ENCODE peak calls at places on chromosomes 12 and 14, in ten cellular contexts. G is upper lobe of right lung; N is fibroblast of lung; U is NCI-H226; A is psoas muscle; S is EH; P is GOT3; C is GM23248; B is stimulated activated naive CD8-positive, alpha-beta T cell treated with anti-CD3 and anti-CD28 coated beads, Interleukin-15, Interleukin-2, amounts not matched to agents 100 U/mL and 50 U/mL, for 24 hours; J is neural crest cell. F is an unnamed sample.

GRCh38 chr12:102067574-102068258 is 5.9 kb upstream of the WASHC3 start:
- DNase-seq in B (no peak), J (no peak), G (no peak), N (no peak), A (no peak), U (no peak), C (peak), P (no peak), S (peak), F (peak)

GRCh38 chr12:120239776-120240494 is 25.6 kb downstream of the PXN start:
- DNase-seq in A (no peak), B (no peak), S (no peak), C (no peak), G (no peak), U (no peak), N (no peak), J (no peak), P (no peak), F (no peak)

GRCh38 chr14:97703006-97703760 is 906.0 kb downstream of the VRK1 start:
- DNase-seq in C (no peak), A (no peak), B (no peak), P (no peak), N (no peak), G (no peak), S (no peak), J (no peak), U (no peak), F (no peak)

GRCh38 chr14:102262894-102263462 is 42.0 kb downstream of the MOK start:
- DNase-seq in J (peak), C (peak), A (no peak), B (no peak), N (no peak), S (peak), P (no peak), U (no peak), G (no peak), F (no peak)

GRCh38 chr12:8038659-8039114 is 6.2 kb downstream of the FOXJ2 start:
- DNase-seq in P (no peak), S (peak), J (no peak), U (peak), N (peak), G (peak), C (peak), B (peak), A (peak), F (peak)

GRCh38 chr12:132596016-132596415 is 14.4 kb downstream of the LRCOL1 start:
- DNase-seq in C (peak), J (no peak), S (peak), U (no peak), P (no peak), N (peak), B (no peak), G (no peak), A (peak), F (peak)

GRCh38 chr14:55926007-55926406 is 192.2 kb upstream of the PELI2 start:
- DNase-seq in P (no peak), J (no peak), A (no peak), C (no peak), N (no peak), U (no peak), B (no peak), G (no peak), S (no peak), F (no peak)

GRCh38 chr12:12974211-12974610 is 22.2 kb upstream of the GPRC5D start:
- DNase-seq in B (no peak), P (no peak), G (no peak), A (no peak), J (no peak), S (no peak), C (no peak), U (no peak), N (no peak), F (no peak)

GRCh38 chr12:42730286-42730685 is 140.7 kb upstream of the PRICKLE1 start:
- DNase-seq in A (no peak), B (no peak), J (no peak), G (no peak), U (peak), S (peak), N (no peak), P (no peak), C (peak), F (peak)

GRCh38 chr12:132449565-132450390 is 40.2 kb upstream of the FBRSL1 start:
- DNase-seq in N (no peak), P (no peak), U (no peak), J (no peak), G (no peak), S (no peak), C (no peak), A (no peak), B (no peak), F (no peak)

GRCh38 chr12:124995200-124995961 is 1.9 kb downstream of the BRI3BP start:
- DNase-seq in U (no peak), J (no peak), G (no peak), B (no peak), A (no peak), P (no peak), N (no peak), C (no peak), S (no peak), F (no peak)

GRCh38 chr12:46266869-46267617 is 1.8 kb downstream of the SLC38A1 start:
- DNase-seq in B (peak), N (peak), J (peak), U (peak), S (peak), C (peak), G (peak), P (no peak), A (peak), F (peak)

GRCh38 chr12:24615967-24616411 is 332.9 kb downstream of the BCAT1 start:
- DNase-seq in U (peak), P (no peak), S (peak), N (peak), C (no peak), G (no peak), B (no peak), A (no peak), J (no peak), F (peak)

GRCh38 chr12:60168441-60168840 is 572.6 kb downstream of the SLC16A7 start:
- DNase-seq in S (no peak), G (no peak), B (no peak), A (no peak), J (no peak), U (no peak), N (no peak), P (no peak), C (no peak), F (no peak)

GRCh38 chr14:69811227-69811867 is 14.3 kb upstream of the SLC10A1 start:
- DNase-seq in P (no peak), N (no peak), J (no peak), C (no peak), B (no peak), A (no peak), S (no peak), G (no peak), U (no peak), F (no peak)

GRCh38 chr14:68621400-68622365 is 171.2 kb downstream of the ZFP36L1 start:
- DNase-seq in G (peak), A (no peak), P (no peak), J (no peak), S (peak), N (peak), C (peak), U (no peak), B (no peak), F (peak)

GRCh38 chr12:66453837-66454236 is 151.5 kb downstream of the HELB start:
- DNase-seq in B (no peak), P (no peak), G (no peak), A (no peak), C (no peak), S (no peak), N (peak), U (no peak), J (no peak), F (no peak)

F was measured in fibroblast of villous mesenchyme.